ENCODE peak calls at places on chromosomes 2 and 18, in five cellular contexts. V is GM23248, F is HCT116, A is PC-3, I is MM.1S. B is an unnamed sample.

GRCh38 chr2:108271691-108272253 is 16.9 kb upstream of the SULT1C2 start:
- DNase-seq in V (peak; percentile 79), F (no peak), A (peak; percentile 86), I (no peak), B (no peak)

GRCh38 chr2:19897623-19898245 is 4.0 kb downstream of the TTC32 start:
- DNase-seq in V (peak; percentile 14), F (no peak), A (no peak), I (no peak), B (no peak)

GRCh38 chr2:127166221-127166860 is 53.8 kb downstream of the CYP27C1 start:
- DNase-seq in V (no peak), F (no peak), A (no peak), I (no peak), B (no peak)

GRCh38 chr2:11467126-11467649 is 1.2 kb upstream of the E2F6 start:
- DNase-seq in V (no peak), F (no peak), A (no peak), I (no peak), B (no peak)

GRCh38 chr2:120748741-120749140 is 13.1 kb downstream of the GLI2 start:
- DNase-seq in V (no peak), F (no peak), A (no peak), I (no peak), B (no peak)

GRCh38 chr18:65435529-65435928 is 315.3 kb upstream of the CDH7 start:
- DNase-seq in V (no peak), F (no peak), A (no peak), I (no peak), B (no peak)

GRCh38 chr18:4453712-4454547 is 1.2 kb downstream of the DLGAP1 start:
- DNase-seq in V (no peak), F (no peak), A (no peak), I (no peak), B (peak; percentile 76)

GRCh38 chr2:221337957-221338685 is 234.0 kb downstream of the EPHA4 start:
- DNase-seq in V (peak; percentile 37), F (no peak), A (no peak), I (no peak), B (no peak)

GRCh38 chr2:116952254-116952653 is 862.2 kb upstream of the DDX18 start:
- DNase-seq in V (no peak), F (no peak), A (peak; percentile 52), I (no peak), B (peak; percentile 42)

GRCh38 chr2:170221317-170222288 is 43.7 kb downstream of the MYO3B start:
- DNase-seq in V (no peak), F (no peak), A (peak; percentile 23), I (no peak), B (no peak)

GRCh38 chr18:63309422-63309821 is 10.1 kb downstream of the BCL2 start:
- DNase-seq in V (no peak), F (no peak), A (no peak), I (no peak), B (no peak)

GRCh38 chr2:39121523-39122063 is 742 bp upstream of the SOS1 start:
- DNase-seq in V (peak; percentile 28), F (no peak), A (no peak), I (peak; percentile 36), B (peak; percentile 9)

GRCh38 chr2:199273043-199273647 is 184.6 kb downstream of the SATB2 start:
- DNase-seq in V (peak; percentile 77), F (no peak), A (peak; percentile 31), I (no peak), B (no peak)

DNA sequence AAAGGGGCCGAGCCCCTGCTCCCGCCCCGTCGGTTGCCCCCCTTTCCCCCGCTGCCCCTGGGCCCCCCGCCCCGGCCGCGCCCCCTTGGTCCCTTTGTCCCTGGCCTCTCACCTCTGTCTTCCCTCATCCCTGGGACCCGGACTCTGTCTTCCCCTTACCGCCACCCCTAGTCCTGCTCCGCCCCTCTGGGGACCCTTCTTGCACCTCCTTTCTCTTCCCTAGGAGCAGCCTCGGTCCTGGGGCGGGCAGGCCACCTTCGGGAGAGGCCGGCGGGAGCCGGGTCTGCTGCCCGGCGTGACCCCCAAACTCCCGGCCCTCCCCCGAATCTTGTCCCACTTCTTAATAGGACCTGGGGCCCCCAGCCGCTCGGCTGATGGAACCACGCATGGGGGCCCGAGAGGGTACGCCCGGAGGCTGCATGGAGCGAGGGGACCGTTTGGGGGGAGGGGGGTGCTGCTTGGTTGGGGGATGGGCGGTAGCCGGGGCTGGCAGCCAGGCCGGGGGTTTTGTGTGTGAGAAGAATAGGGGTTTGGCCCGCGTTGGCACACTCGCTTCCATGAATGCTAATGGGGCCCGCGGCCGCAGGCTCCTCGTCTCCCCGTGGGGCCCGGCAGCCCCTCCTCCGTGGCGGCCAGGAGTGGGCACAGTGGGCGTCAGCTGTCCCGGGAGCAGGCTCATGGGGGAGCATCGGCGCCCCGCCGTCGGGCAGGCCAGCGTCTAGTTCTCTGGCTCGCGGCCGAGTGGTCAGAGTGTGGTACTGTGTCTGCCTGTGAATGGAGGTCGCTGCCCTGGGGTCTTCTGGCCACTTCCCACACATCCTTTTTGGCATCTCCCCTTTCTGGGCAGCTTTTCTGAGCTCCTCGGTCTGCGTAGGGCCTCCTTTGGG is 951 bp downstream of the GAREM2 start:
- DNase-seq in V (no peak), F (no peak), A (no peak), I (no peak), B (peak; percentile 56)
- TF ChIP-seq EZH2 in V (peak; percentile 71), F (no peak), A (no peak), I (no peak), B (no peak)

DNA sequence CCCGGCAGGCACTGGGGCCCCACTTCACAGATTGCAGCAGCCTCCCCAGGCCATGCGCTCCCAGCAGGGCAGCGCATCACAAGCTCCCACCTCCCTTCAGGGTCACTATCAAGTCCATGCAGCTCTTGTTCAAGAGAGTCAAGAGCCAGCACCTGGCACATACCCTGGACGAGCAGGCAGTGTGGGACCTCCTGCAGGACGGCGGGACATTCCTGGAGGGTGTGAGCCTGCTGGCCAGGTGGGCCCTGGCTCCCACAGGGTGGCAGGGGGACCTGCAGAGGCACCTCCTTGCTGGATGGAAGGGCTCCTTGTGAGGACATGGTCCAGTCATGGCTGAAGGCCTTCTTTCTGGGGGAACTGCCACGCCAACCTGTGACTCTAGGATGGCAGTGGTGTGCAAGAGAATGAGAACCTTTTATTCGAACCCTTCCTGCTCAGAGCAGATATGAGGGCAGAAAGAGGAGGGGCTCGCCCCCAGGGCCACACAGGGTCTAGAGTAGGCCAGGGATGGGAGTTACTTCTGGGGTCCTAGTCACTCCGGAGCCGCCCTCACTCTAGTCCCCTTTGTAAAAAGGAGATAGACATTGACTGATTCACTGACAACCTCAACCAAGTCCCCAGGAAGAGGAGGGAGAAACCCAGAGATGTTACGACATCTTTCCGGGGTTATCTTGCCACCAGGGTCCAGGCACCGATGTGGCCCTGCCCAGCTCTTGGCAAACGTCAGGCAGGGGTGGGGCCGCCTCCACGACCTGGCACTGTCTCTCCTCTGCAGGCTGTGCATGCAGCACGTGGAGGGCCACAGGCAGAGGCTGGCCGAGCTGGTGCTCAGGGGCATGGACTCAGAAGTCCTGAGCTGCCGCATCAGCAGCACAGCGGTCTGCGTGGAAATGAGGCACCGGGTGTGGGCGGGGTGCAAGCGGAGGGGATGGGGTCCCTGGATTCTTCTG is 31.3 kb downstream of the HJURP start:
- DNase-seq in V (no peak), F (no peak), A (no peak), I (no peak), B (no peak)
- TF ChIP-seq EZH2phosphoT487 in V (no peak), F (no peak), A (no peak), I (no peak), B (no peak)

GRCh38 chr2:54430649-54431048 is 25.5 kb upstream of the SPTBN1 start:
- DNase-seq in V (no peak), F (no peak), A (no peak), I (no peak), B (no peak)

GRCh38 chr2:54429055-54429454 is 27.1 kb upstream of the SPTBN1 start:
- DNase-seq in V (peak; percentile 51), F (no peak), A (no peak), I (no peak), B (no peak)

GRCh38 chr2:54429811-54430600 is 26.1 kb upstream of the SPTBN1 start:
- DNase-seq in V (no peak), F (no peak), A (no peak), I (no peak), B (no peak)

GRCh38 chr2:54435325-54435724 is 20.8 kb upstream of the SPTBN1 start:
- DNase-seq in V (no peak), F (no peak), A (no peak), I (no peak), B (no peak)

DNA sequence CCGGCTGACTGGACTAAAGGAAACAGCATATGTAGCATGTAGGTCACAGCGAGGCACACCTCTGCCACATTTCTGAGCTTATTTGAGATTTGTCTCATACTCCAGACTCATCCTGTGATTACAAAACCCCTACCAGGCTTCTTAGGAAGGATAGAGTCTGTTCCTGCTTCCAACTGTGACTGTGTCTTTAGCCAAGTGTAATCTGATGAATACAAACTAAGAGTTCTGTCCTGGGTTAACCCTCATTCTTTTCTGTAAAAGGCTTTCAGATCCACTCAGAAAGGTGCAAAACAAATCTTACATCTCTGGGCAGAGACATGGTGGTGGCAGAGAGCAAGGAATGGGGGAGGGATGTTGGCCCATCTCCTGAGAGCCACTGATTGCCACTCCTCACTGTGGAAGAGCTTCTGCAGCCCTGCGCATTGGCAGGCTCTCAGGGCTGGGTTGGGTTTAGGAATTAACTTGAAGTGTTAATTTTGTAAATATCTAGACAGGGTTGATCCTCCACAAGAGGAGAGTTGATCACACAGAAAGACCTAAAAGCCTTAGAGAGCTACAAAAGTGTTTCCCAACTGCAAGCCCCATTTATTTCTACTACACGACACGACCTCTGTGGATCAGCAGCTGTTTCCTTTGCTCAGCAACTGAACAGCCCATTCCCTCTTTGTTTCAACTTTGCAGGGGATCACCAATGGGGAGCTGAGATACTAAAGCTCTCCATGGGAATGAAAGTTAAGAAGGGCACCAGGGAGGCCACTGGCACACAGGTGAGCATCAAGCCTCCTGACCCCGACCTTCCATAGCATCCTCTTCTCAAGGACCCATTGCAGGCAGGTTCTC is 23.7 kb upstream of the SPTBN1 start:
- DNase-seq in V (peak; percentile 45), F (no peak), A (no peak), I (no peak), B (no peak)
- H3K9ac ChIP-seq in V (no peak overlapping the region), F (no peak overlapping the region), A (no peak overlapping the region), I (no peak overlapping the region), B (no peak overlapping the region)

DNA sequence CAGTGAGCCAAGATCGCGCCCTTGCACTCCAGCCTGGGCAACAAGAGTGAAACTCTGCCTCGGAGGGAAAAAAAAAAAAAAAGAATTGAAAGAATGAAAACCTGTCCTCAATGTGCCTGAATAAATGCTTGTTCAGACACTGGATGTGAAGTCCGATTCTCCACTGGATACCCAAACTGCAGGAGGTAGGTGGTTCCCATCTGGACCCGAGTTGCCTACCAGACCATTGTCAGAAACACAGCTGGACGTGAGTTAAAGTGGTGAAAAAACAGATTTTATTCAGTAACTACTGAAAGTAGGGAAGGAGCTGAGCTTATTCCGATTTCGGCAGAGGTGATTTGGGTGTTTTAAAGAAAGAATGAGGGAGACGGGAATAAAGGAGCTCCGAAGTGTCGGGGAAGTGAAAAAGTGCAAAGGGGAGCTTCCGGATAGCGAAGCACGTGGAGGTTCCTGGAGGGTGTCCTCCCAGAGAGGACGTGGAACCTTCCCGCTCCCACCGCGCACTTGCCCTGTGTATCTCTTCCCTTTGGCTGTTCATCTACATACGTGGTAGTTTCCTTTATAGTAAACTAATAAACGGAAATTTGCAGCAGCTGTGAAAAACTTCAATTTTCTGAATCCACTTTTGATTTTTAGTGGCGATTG is 10.4 kb upstream of the ZDBF2 start:
- DNase-seq in V (no peak), F (no peak), A (no peak), I (no peak), B (no peak)
- TF ChIP-seq EZH2 in V (peak; percentile 28), F (no peak), A (no peak), I (no peak), B (peak; percentile 84)

B was measured in neural progenitor cell.